ENCODE peak calls at places on chromosomes 4 and X, in four cellular contexts. E is upper lobe of right lung, V is A549, Z is AG04450. G is an unnamed sample. For H3K9me3, the result is how much of the 10 kb centered on the place peaks cover.

GRCh38 chr4:54541426-54542118 is 116.2 kb upstream of the KIT start:
- DNase-seq in E (no peak), V (no peak), Z (no peak), G (no peak)

GRCh38 chr4:26321326-26322276 is 787 bp downstream of the RBPJ start:
- DNase-seq in E (peak), V (peak), Z (no peak), G (peak)

GRCh38 chr4:139642364-139642763 is 23.3 kb upstream of the MGST2 start:
- DNase-seq in E (no peak), V (peak), Z (no peak), G (no peak)

GRCh38 chrX:35711281-35711680 is 86.9 kb upstream of the MAGEB16 start:
- DNase-seq in E (no peak), V (no peak), Z (no peak), G (no peak)

GRCh38 chr4:29734785-29735184 is 985.4 kb upstream of the PCDH7 start:
- DNase-seq in E (no peak), V (no peak), Z (no peak), G (no peak)

GRCh38 chr4:141329174-141329569 is 108.5 kb downstream of the ZNF330 start:
- DNase-seq in E (no peak), V (peak), Z (peak), G (no peak)

GRCh38 chrX:39843318-39843717 is 254.4 kb downstream of the BCOR start:
- DNase-seq in E (no peak), V (no peak), Z (no peak), G (no peak)

GRCh38 chr4:77697860-77698599 is 92.4 kb downstream of the CXCL13 start:
- DNase-seq in E (no peak), V (peak), Z (peak), G (peak)

GRCh38 chr4:183098080-183098722 is 856 bp upstream of the WWC2 start:
- DNase-seq in E (peak), V (peak), Z (no peak), G (no peak)

GRCh38 chrX:47683171-47684145 is 24.5 kb upstream of the UXT start:
- DNase-seq in E (no peak), V (no peak), Z (no peak), G (no peak)

GRCh38 chr4:82031386-82031785 is 342.4 kb downstream of the HNRNPD start:
- DNase-seq in E (no peak), V (no peak), Z (no peak), G (no peak)
- H3K9me3 ChIP-seq in E (under half), V (under half), Z (under half), G (under half)

GRCh38 chr4:153181293-153182080 is 22.8 kb upstream of the TRIM2 start:
- DNase-seq in E (no peak), V (no peak), Z (no peak), G (no peak)

GRCh38 chr4:153186046-153186728 is 18.1 kb upstream of the TRIM2 start:
- DNase-seq in E (no peak), V (no peak), Z (no peak), G (no peak)

GRCh38 chr4:153188966-153189801 is 15.1 kb upstream of the TRIM2 start:
- DNase-seq in E (no peak), V (no peak), Z (no peak), G (no peak)

DNA sequence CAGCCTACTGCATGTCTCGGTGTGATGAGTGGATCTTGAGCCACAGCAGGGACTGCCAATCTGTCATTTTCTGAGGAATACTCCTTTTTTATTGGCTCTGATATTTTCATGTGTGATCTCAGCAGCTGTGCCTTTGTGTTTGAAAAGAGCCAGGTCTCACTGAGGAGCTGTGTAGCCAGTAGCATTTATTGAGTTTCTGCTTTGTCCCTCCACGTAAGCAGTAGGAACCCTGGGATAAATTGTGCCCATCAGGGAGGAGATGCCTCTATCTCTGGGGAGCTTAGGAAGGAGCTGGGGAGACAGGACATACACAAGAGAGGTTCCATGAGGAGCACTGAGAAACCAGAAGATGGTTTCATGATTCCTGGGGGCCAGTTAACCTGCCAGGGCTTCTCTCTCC is 18.8 kb upstream of the TRIM2 start:
- DNase-seq in E (no peak), V (no peak), Z (no peak), G (no peak)
- TF ChIP-seq CTCF in E (no peak), V (no peak), Z (no peak), G (no peak)

GRCh38 chr4:159271857-159272256 is 169.0 kb downstream of the RAPGEF2 start:
- DNase-seq in E (no peak), V (no peak), Z (no peak), G (no peak)

GRCh38 chr4:159269143-159269542 is 166.3 kb downstream of the RAPGEF2 start:
- DNase-seq in E (no peak), V (no peak), Z (no peak), G (no peak)

GRCh38 chr4:159267940-159268327 is 165.1 kb downstream of the RAPGEF2 start:
- DNase-seq in E (no peak), V (no peak), Z (no peak), G (no peak)

GRCh38 chr4:159268607-159269006 is 165.7 kb downstream of the RAPGEF2 start:
- DNase-seq in E (no peak), V (no peak), Z (no peak), G (no peak)

DNA sequence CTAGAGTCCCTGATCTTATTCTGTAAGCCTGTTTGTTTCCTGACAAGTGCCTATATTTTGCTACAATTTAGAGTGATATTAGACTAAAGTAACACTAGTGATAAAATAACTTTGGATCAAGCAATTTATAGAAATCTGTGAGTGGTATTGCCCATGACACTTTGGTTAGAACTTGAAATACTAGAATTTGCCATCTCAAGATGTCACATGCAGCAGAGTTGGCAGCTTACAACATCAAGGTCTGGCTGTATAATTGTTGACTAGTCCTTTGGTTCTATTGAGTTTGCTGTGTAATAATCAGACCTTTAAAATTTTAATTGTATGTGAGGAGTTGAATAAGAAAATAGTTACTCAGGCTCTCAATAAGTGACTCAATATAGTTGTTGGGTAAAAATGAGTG is 167.1 kb downstream of the RAPGEF2 start:
- DNase-seq in E (no peak), V (no peak), Z (no peak), G (no peak)
- H3K4me3 ChIP-seq in E (no peak), V (no peak), Z (no peak), G (no peak)

GRCh38 chr4:96986800-96987199 is 1146.9 kb downstream of the PDHA2 start:
- DNase-seq in E (no peak), V (no peak), Z (no peak), G (no peak)

GRCh38 chr4:96993528-96993927 is 1149.7 kb downstream of the STPG2 start:
- DNase-seq in E (no peak), V (no peak), Z (no peak), G (no peak)

GRCh38 chr4:96992443-96992842 is 1150.8 kb downstream of the STPG2 start:
- DNase-seq in E (no peak), V (no peak), Z (no peak), G (no peak)
- H3K9me3 ChIP-seq in E (under half), V (under half), Z (under half), G (under half)

DNA sequence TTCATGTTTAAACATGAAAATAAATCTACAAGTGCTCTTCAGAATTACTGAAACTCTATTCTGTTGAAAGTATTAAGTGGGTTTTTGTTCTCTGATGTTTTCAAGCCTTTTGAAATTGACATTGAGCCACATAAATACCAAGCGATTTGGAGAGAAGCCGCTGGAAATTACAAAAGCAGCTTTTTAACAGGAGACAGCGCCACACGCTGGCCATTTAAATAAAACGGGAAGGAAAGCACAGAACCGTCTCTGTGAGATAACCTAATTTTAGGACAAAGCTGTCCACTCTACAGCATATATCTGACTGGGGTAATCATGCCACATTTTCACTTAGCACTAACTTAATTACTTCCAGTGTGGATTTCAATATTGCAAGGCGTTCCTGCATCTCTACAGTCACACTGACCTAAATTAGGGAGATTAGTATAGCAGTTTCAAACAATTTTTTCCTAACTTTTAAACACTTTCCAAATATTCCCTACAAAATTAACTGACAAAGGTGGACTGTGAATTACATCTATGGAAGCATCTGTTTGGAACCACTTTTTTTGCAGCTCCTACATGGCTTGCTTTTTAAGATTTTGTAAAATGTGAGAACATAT is 6.8 kb upstream of the ANOS1 start:
- DNase-seq in E (no peak), V (peak), Z (no peak), G (peak)
- TF ChIP-seq CTCF in E (peak), V (peak), Z (peak), G (peak)

GRCh38 chr4:173528378-173529321 is 1.4 kb downstream of the HAND2 start:
- DNase-seq in E (no peak), V (no peak), Z (no peak), G (no peak)
- H3K4me3 ChIP-seq in E (no peak), V (peak), Z (peak), G (peak)

G was measured in WERI-Rb-1.